ENCODE peak calls at places on chromosomes 5 and 9, in four cellular contexts. One of them, this sample, is unnamed. For H3K36me3 and H3K4me1, the result is how much of the 10 kb centered on the place peaks cover.

GRCh38 chr9:115295749-115296148 is 177.8 kb upstream of the TNC start:
- DNase-seq in H1: no peak
- DNase-seq in CD8-positive, alpha-beta T cell: no peak
- DNase-seq in heart right ventricle: no peak
- DNase-seq in this sample: no peak

GRCh38 chr5:173293817-173294672 is 34.2 kb downstream of the STC2 start:
- DNase-seq in heart right ventricle: peak
- DNase-seq in H1: peak
- DNase-seq in CD8-positive, alpha-beta T cell: peak
- DNase-seq in this sample: peak

GRCh38 chr9:3951266-3951665 is 348.6 kb downstream of the GLIS3 start:
- DNase-seq in heart right ventricle: no peak
- DNase-seq in H1: no peak
- DNase-seq in CD8-positive, alpha-beta T cell: no peak
- DNase-seq in this sample: no peak

GRCh38 chr5:139759219-139759721 is 36.3 kb upstream of the PSD2 start:
- DNase-seq in H1: no peak
- DNase-seq in heart right ventricle: no peak
- DNase-seq in CD8-positive, alpha-beta T cell: no peak
- DNase-seq in this sample: no peak

GRCh38 chr9:25261445-25261844 is 416.8 kb downstream of the TUSC1 start:
- DNase-seq in heart right ventricle: no peak
- DNase-seq in H1: no peak
- DNase-seq in CD8-positive, alpha-beta T cell: no peak
- DNase-seq in this sample: no peak

GRCh38 chr5:142295084-142295758 is 29.6 kb downstream of the SPRY4 start:
- DNase-seq in heart right ventricle: peak
- DNase-seq in H1: peak
- DNase-seq in CD8-positive, alpha-beta T cell: no peak
- DNase-seq in this sample: peak

GRCh38 chr5:69512740-69513260 is 20.2 kb downstream of the OCLN start:
- DNase-seq in CD8-positive, alpha-beta T cell: no peak
- DNase-seq in H1: no peak
- DNase-seq in heart right ventricle: no peak
- DNase-seq in this sample: no peak

GRCh38 chr5:115601709-115602584 is at the start of gene TICAM2:
- DNase-seq in heart right ventricle: peak
- DNase-seq in H1: peak
- DNase-seq in CD8-positive, alpha-beta T cell: peak
- DNase-seq in this sample: peak

GRCh38 chr9:98215266-98215665 is 22.8 kb upstream of the CORO2A start:
- DNase-seq in CD8-positive, alpha-beta T cell: no peak
- DNase-seq in H1: no peak
- DNase-seq in heart right ventricle: no peak
- DNase-seq in this sample: no peak

GRCh38 chr9:98217255-98217654 is 24.8 kb upstream of the CORO2A start:
- DNase-seq in heart right ventricle: no peak
- DNase-seq in CD8-positive, alpha-beta T cell: no peak
- DNase-seq in H1: no peak
- DNase-seq in this sample: no peak

GRCh38 chr9:98216391-98216790 is 24.0 kb upstream of the CORO2A start:
- DNase-seq in heart right ventricle: no peak
- DNase-seq in H1: no peak
- DNase-seq in CD8-positive, alpha-beta T cell: no peak
- DNase-seq in this sample: no peak

GRCh38 chr9:98214811-98215210 is 22.4 kb upstream of the CORO2A start:
- DNase-seq in H1: no peak
- DNase-seq in heart right ventricle: no peak
- DNase-seq in CD8-positive, alpha-beta T cell: no peak
- DNase-seq in this sample: no peak

GRCh38 chr9:98215821-98216220 is 23.4 kb upstream of the CORO2A start:
- DNase-seq in H1: peak
- DNase-seq in heart right ventricle: no peak
- DNase-seq in CD8-positive, alpha-beta T cell: peak
- DNase-seq in this sample: no peak
- TF ChIP-seq CTCF in H1: peak
- TF ChIP-seq CTCF in heart right ventricle: peak
- TF ChIP-seq CTCF in CD8-positive, alpha-beta T cell: no peak
- TF ChIP-seq CTCF in this sample: peak

DNA sequence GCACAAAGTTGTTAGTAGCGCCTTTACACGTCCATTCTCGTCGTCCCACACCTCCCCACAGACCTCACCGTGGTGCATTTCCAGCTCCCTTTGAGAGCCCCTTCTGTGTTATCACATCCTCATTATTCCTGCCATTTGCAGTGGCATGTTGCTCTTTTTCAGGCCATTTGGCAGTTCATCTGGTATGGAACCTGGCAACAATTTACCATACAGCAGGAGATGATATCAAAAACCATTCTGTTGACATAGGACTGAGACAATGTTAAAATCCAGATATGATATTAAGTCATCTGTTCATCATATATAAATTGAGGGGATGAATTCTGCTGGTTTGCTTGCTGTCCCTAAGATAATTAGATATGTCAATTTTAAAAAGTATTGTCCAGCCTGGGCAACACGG is 83.0 kb downstream of the TMEM174 start:
- DNase-seq in H1: peak
- DNase-seq in heart right ventricle: no peak
- DNase-seq in CD8-positive, alpha-beta T cell: no peak
- DNase-seq in this sample: no peak
- H3K36me3 ChIP-seq in H1: under half
- H3K36me3 ChIP-seq in heart right ventricle: under half
- H3K36me3 ChIP-seq in CD8-positive, alpha-beta T cell: under half
- H3K36me3 ChIP-seq in this sample: under half

GRCh38 chr5:180346358-180346757 is 6.8 kb downstream of the GFPT2 start:
- DNase-seq in H1: no peak
- DNase-seq in heart right ventricle: no peak
- DNase-seq in CD8-positive, alpha-beta T cell: no peak
- DNase-seq in this sample: no peak

GRCh38 chr5:180350296-180350695 is 2.8 kb downstream of the GFPT2 start:
- DNase-seq in heart right ventricle: no peak
- DNase-seq in CD8-positive, alpha-beta T cell: no peak
- DNase-seq in H1: no peak
- DNase-seq in this sample: no peak

GRCh38 chr5:180347651-180348050 is 5.5 kb downstream of the GFPT2 start:
- DNase-seq in heart right ventricle: no peak
- DNase-seq in CD8-positive, alpha-beta T cell: no peak
- DNase-seq in H1: no peak
- DNase-seq in this sample: no peak

GRCh38 chr5:180349391-180349790 is 3.7 kb downstream of the GFPT2 start:
- DNase-seq in CD8-positive, alpha-beta T cell: no peak
- DNase-seq in heart right ventricle: no peak
- DNase-seq in H1: no peak
- DNase-seq in this sample: no peak

GRCh38 chr5:180348316-180348715 is 4.8 kb downstream of the GFPT2 start:
- DNase-seq in H1: no peak
- DNase-seq in CD8-positive, alpha-beta T cell: no peak
- DNase-seq in heart right ventricle: no peak
- DNase-seq in this sample: no peak
- H3K4me1 ChIP-seq in H1: under half
- H3K4me1 ChIP-seq in CD8-positive, alpha-beta T cell: under half
- H3K4me1 ChIP-seq in heart right ventricle: under half
- H3K4me1 ChIP-seq in this sample: half or more

GRCh38 chr9:81619353-81620008 is 69.9 kb downstream of the TLE1 start:
- DNase-seq in CD8-positive, alpha-beta T cell: no peak
- DNase-seq in heart right ventricle: no peak
- DNase-seq in H1: no peak
- DNase-seq in this sample: no peak
- TF ChIP-seq CTCF in CD8-positive, alpha-beta T cell: no peak
- TF ChIP-seq CTCF in heart right ventricle: no peak
- TF ChIP-seq CTCF in H1: no peak
- TF ChIP-seq CTCF in this sample: no peak

GRCh38 chr5:36153727-36154126 is 1.8 kb downstream of the SKP2 start:
- DNase-seq in H1: no peak
- DNase-seq in CD8-positive, alpha-beta T cell: no peak
- DNase-seq in heart right ventricle: no peak
- DNase-seq in this sample: no peak

GRCh38 chr5:36155291-36155690 is 3.4 kb downstream of the SKP2 start:
- DNase-seq in heart right ventricle: no peak
- DNase-seq in CD8-positive, alpha-beta T cell: no peak
- DNase-seq in H1: no peak
- DNase-seq in this sample: no peak

GRCh38 chr5:36156619-36157018 is 4.7 kb downstream of the SKP2 start:
- DNase-seq in H1: no peak
- DNase-seq in CD8-positive, alpha-beta T cell: no peak
- DNase-seq in heart right ventricle: no peak
- DNase-seq in this sample: no peak

GRCh38 chr5:36158144-36158543 is 6.2 kb downstream of the SKP2 start:
- DNase-seq in heart right ventricle: no peak
- DNase-seq in CD8-positive, alpha-beta T cell: no peak
- DNase-seq in H1: no peak
- DNase-seq in this sample: no peak

DNA sequence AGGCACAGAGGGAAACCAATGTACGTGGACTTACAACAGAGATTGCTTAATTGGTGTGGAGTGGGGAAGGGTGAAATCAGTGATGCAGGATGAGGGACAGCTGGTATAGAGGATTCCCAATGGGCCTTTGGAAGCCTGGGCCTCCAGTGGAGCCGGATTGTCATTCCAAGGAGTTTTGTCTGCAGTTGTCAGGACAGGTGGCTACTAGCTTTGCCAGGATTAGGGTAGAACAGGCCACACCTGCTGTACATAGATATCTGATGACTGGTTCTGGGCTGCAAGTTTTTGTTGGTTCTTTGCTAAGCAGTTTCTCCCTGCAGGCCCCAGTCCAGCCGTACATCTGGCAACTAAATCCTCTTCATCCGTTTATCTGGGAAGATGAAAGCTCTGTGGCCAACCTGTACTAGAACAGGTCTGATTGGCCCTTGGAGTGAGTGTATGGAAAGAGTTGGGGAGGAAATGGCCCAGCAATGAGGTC is 4.3 kb downstream of the SKP2 start:
- DNase-seq in H1: no peak
- DNase-seq in CD8-positive, alpha-beta T cell: no peak
- DNase-seq in heart right ventricle: no peak
- DNase-seq in this sample: no peak
- H3K36me3 ChIP-seq in H1: under half
- H3K36me3 ChIP-seq in CD8-positive, alpha-beta T cell: under half
- H3K36me3 ChIP-seq in heart right ventricle: under half
- H3K36me3 ChIP-seq in this sample: under half

This sample was measured in left ventricle myocardium inferior.